ENCODE peak calls at places on chromosomes 2 and 18, in four cellular contexts. One of them, this sample, is unnamed.

GRCh38 chr2:128405981-128406601 is 87.4 kb upstream of the HS6ST1 start:
- DNase-seq in left lung: no peak
- DNase-seq in right lobe of liver: no peak
- DNase-seq in astrocyte: no peak
- DNase-seq in this sample: no peak

GRCh38 chr2:98134138-98134537 is 47.2 kb downstream of the VWA3B start:
- DNase-seq in left lung: peak
- DNase-seq in right lobe of liver: no peak
- DNase-seq in astrocyte: peak
- DNase-seq in this sample: peak

GRCh38 chr2:204228169-204228940 is 291.8 kb downstream of the ICOS start:
- DNase-seq in left lung: no peak
- DNase-seq in right lobe of liver: no peak
- DNase-seq in astrocyte: no peak
- DNase-seq in this sample: no peak

GRCh38 chr2:229688141-229688540 is 26.2 kb downstream of the DNER start:
- DNase-seq in left lung: no peak
- DNase-seq in right lobe of liver: no peak
- DNase-seq in astrocyte: no peak
- DNase-seq in this sample: no peak

GRCh38 chr2:64699712-64700111 is 46.0 kb upstream of the SERTAD2 start:
- DNase-seq in left lung: no peak
- DNase-seq in right lobe of liver: no peak
- DNase-seq in astrocyte: no peak
- DNase-seq in this sample: peak

GRCh38 chr2:96142217-96143113 is 2.8 kb downstream of the DUSP2 start:
- DNase-seq in left lung: no peak
- DNase-seq in right lobe of liver: peak
- DNase-seq in astrocyte: no peak
- DNase-seq in this sample: peak

GRCh38 chr2:137659616-137660015 is 304.7 kb upstream of the HNMT start:
- DNase-seq in left lung: peak
- DNase-seq in right lobe of liver: no peak
- DNase-seq in astrocyte: no peak
- DNase-seq in this sample: no peak

GRCh38 chr2:240919786-240920782 is 13.9 kb downstream of the CROCC2 start:
- DNase-seq in left lung: peak
- DNase-seq in right lobe of liver: peak
- DNase-seq in astrocyte: no peak
- DNase-seq in this sample: peak

GRCh38 chr2:105789745-105790466 is 45.2 kb downstream of the NCK2 start:
- DNase-seq in left lung: no peak
- DNase-seq in right lobe of liver: no peak
- DNase-seq in astrocyte: peak
- DNase-seq in this sample: no peak

GRCh38 chr2:179226203-179226960 is 38.2 kb downstream of the SESTD1 start:
- DNase-seq in left lung: no peak
- DNase-seq in right lobe of liver: peak
- DNase-seq in astrocyte: no peak
- DNase-seq in this sample: no peak

GRCh38 chr2:158778243-158778642 is 16.9 kb upstream of the DAPL1 start:
- DNase-seq in left lung: no peak
- DNase-seq in right lobe of liver: no peak
- DNase-seq in astrocyte: no peak
- DNase-seq in this sample: no peak

GRCh38 chr18:52387246-52387645 is 47.2 kb downstream of the DCC start:
- DNase-seq in left lung: no peak
- DNase-seq in right lobe of liver: no peak
- DNase-seq in astrocyte: no peak
- DNase-seq in this sample: no peak

GRCh38 chr2:240564191-240564570 is 4.0 kb downstream of the DUSP28 start:
- DNase-seq in left lung: no peak
- DNase-seq in right lobe of liver: no peak
- DNase-seq in astrocyte: no peak
- DNase-seq in this sample: no peak

GRCh38 chr18:35158728-35159443 is 81.9 kb upstream of the ZNF397 start:
- DNase-seq in left lung: no peak
- DNase-seq in right lobe of liver: no peak
- DNase-seq in astrocyte: no peak
- DNase-seq in this sample: no peak

GRCh38 chr2:68764781-68765385 is 30.3 kb downstream of the ARHGAP25 start:
- DNase-seq in left lung: no peak
- DNase-seq in right lobe of liver: no peak
- DNase-seq in astrocyte: peak
- DNase-seq in this sample: no peak

GRCh38 chr2:136407113-136407951 is 289.4 kb upstream of the CXCR4 start:
- DNase-seq in left lung: no peak
- DNase-seq in right lobe of liver: no peak
- DNase-seq in astrocyte: no peak
- DNase-seq in this sample: no peak

GRCh38 chr2:111168528-111168929 is 47.8 kb downstream of the BCL2L11 start:
- DNase-seq in left lung: no peak
- DNase-seq in right lobe of liver: no peak
- DNase-seq in astrocyte: peak
- DNase-seq in this sample: no peak

GRCh38 chr2:54589340-54590215 is 133.5 kb downstream of the SPTBN1 start:
- DNase-seq in left lung: no peak
- DNase-seq in right lobe of liver: no peak
- DNase-seq in astrocyte: no peak
- DNase-seq in this sample: no peak

GRCh38 chr2:219560037-219560892 is 11.1 kb downstream of the OBSL1 start:
- DNase-seq in left lung: no peak
- DNase-seq in right lobe of liver: peak
- DNase-seq in astrocyte: no peak
- DNase-seq in this sample: no peak

GRCh38 chr2:42910657-42911405 is 118.4 kb upstream of the HAAO start:
- DNase-seq in left lung: no peak
- DNase-seq in right lobe of liver: no peak
- DNase-seq in astrocyte: no peak
- DNase-seq in this sample: no peak

GRCh38 chr2:127197475-127198385 is 22.4 kb downstream of the CYP27C1 start:
- DNase-seq in left lung: no peak
- DNase-seq in right lobe of liver: peak
- DNase-seq in astrocyte: peak
- DNase-seq in this sample: no peak

GRCh38 chr18:23401400-23402347 is 51.4 kb upstream of the RIOK3 start:
- DNase-seq in left lung: no peak
- DNase-seq in right lobe of liver: peak
- DNase-seq in astrocyte: peak
- DNase-seq in this sample: no peak

GRCh38 chr2:56505885-56506284 is 322.1 kb downstream of the CCDC85A start:
- DNase-seq in left lung: no peak
- DNase-seq in right lobe of liver: no peak
- DNase-seq in astrocyte: no peak
- DNase-seq in this sample: no peak

GRCh38 chr2:80830891-80831290 is 526.3 kb upstream of the LRRTM1 start:
- DNase-seq in left lung: no peak
- DNase-seq in right lobe of liver: no peak
- DNase-seq in astrocyte: no peak
- DNase-seq in this sample: no peak

GRCh38 chr2:12556762-12557161 is 160.0 kb upstream of the TRIB2 start:
- DNase-seq in left lung: no peak
- DNase-seq in right lobe of liver: no peak
- DNase-seq in astrocyte: peak
- DNase-seq in this sample: no peak

GRCh38 chr2:12557688-12558087 is 159.0 kb upstream of the TRIB2 start:
- DNase-seq in left lung: no peak
- DNase-seq in right lobe of liver: no peak
- DNase-seq in astrocyte: no peak
- DNase-seq in this sample: no peak

GRCh38 chr2:12552092-12552491 is 164.6 kb upstream of the TRIB2 start:
- DNase-seq in left lung: no peak
- DNase-seq in right lobe of liver: no peak
- DNase-seq in astrocyte: no peak
- DNase-seq in this sample: no peak

GRCh38 chr2:12554235-12555011 is 162.3 kb upstream of the TRIB2 start:
- DNase-seq in left lung: no peak
- DNase-seq in right lobe of liver: no peak
- DNase-seq in astrocyte: no peak
- DNase-seq in this sample: no peak

GRCh38 chr2:12555012-12555645 is 161.6 kb upstream of the TRIB2 start:
- DNase-seq in left lung: no peak
- DNase-seq in right lobe of liver: no peak
- DNase-seq in astrocyte: peak
- DNase-seq in this sample: no peak
- TF ChIP-seq CTCF in left lung: no peak
- TF ChIP-seq CTCF in right lobe of liver: no peak
- TF ChIP-seq CTCF in astrocyte: no peak
- TF ChIP-seq CTCF in this sample: no peak

GRCh38 chr2:74569686-74570085 is 15.2 kb downstream of the DOK1 start:
- DNase-seq in left lung: no peak
- DNase-seq in right lobe of liver: no peak
- DNase-seq in astrocyte: no peak
- DNase-seq in this sample: no peak

GRCh38 chr2:74575320-74575719 is 20.8 kb downstream of the DOK1 start:
- DNase-seq in left lung: no peak
- DNase-seq in right lobe of liver: no peak
- DNase-seq in astrocyte: no peak
- DNase-seq in this sample: no peak

GRCh38 chr2:74571058-74571457 is 16.5 kb downstream of the DOK1 start:
- DNase-seq in left lung: no peak
- DNase-seq in right lobe of liver: no peak
- DNase-seq in astrocyte: no peak
- DNase-seq in this sample: no peak

GRCh38 chr2:74573747-74574562 is 19.4 kb downstream of the DOK1 start:
- DNase-seq in left lung: no peak
- DNase-seq in right lobe of liver: no peak
- DNase-seq in astrocyte: no peak
- DNase-seq in this sample: no peak

GRCh38 chr2:74572178-74572925 is 17.8 kb downstream of the DOK1 start:
- DNase-seq in left lung: no peak
- DNase-seq in right lobe of liver: no peak
- DNase-seq in astrocyte: no peak
- DNase-seq in this sample: no peak
- TF ChIP-seq CTCF in left lung: no peak
- TF ChIP-seq CTCF in right lobe of liver: no peak
- TF ChIP-seq CTCF in astrocyte: no peak
- TF ChIP-seq CTCF in this sample: no peak

DNA sequence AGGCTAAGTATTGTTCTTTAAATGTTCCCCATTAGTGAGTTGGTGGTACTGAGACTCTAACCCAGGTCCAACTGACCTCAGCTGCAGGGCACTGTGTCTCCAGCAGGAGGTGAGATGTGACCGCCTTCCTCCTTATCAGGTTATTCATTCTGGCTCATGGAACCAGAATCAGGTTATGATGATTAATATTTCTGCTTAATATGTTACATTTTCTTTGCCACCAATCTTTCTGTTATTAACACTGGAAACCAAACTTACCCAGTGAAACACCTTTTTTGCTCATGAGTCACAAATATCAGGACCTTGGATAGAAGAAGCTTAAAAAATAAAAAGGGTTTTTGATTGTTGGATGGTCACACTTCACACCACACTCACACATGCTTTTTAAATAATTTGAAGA is 85.4 kb downstream of the DPP4 start:
- DNase-seq in left lung: no peak
- DNase-seq in right lobe of liver: no peak
- DNase-seq in astrocyte: peak
- DNase-seq in this sample: no peak
- TF ChIP-seq CTCF in left lung: no peak
- TF ChIP-seq CTCF in right lobe of liver: no peak
- TF ChIP-seq CTCF in astrocyte: no peak
- TF ChIP-seq CTCF in this sample: no peak

DNA sequence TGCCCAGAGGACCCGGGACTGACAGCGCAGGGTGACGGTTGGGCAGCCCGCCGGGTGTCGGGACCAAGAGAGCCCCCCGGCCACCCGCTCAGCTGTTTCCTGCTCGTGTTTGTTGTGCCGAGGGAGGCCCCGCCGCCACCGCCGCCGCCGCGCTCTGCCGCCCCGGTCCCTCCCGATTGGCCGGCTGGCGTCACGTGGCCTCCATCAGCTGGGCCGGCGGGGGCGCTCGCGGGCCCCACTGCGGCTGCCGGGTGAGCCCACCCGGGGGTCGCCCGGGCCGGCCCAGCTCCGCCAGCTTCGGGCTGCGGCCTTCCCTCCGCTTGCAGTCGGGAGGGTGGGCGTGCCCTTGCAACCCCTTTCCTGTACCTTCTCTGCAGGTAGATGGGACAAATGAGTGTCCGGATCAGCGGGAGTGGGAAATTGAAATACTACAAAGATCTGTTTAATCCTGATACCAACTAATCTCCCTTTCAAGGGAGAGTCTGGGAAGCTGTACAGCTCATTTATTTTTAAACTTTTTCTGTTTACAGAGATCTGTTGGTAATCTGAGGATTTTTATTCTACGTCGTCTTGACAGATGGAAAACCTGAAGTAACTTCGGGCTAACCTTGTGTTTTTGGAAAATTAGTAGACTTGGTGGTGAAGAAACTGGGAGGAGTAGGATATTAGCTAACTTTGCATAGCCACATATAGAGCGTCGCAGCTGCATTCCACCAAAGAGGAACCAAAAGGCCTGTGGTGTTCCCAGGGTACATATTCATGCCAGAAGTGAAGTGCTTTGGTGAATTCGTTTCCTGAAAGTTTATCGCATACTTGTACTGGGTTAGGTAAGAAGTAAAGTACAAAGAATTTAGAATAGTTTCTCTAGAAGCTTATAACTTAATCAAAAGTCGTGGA is 1.2 kb downstream of the YPEL5 start:
- DNase-seq in left lung: peak
- DNase-seq in right lobe of liver: peak
- DNase-seq in astrocyte: no peak
- DNase-seq in this sample: peak
- TF ChIP-seq CTCF in left lung: peak
- TF ChIP-seq CTCF in right lobe of liver: peak
- TF ChIP-seq CTCF in astrocyte: peak
- TF ChIP-seq CTCF in this sample: no peak

GRCh38 chr2:110114007-110114591 is 1.5 kb downstream of the MALL start:
- DNase-seq in left lung: peak
- DNase-seq in right lobe of liver: no peak
- DNase-seq in astrocyte: no peak
- DNase-seq in this sample: no peak
- TF ChIP-seq CTCF in left lung: no peak
- TF ChIP-seq CTCF in right lobe of liver: no peak
- TF ChIP-seq CTCF in astrocyte: peak
- TF ChIP-seq CTCF in this sample: no peak

GRCh38 chr2:31151501-31151900 is 13.3 kb upstream of the GALNT14 start:
- DNase-seq in left lung: no peak
- DNase-seq in right lobe of liver: no peak
- DNase-seq in astrocyte: no peak
- DNase-seq in this sample: no peak
- TF ChIP-seq CTCF in left lung: no peak
- TF ChIP-seq CTCF in right lobe of liver: no peak
- TF ChIP-seq CTCF in astrocyte: no peak
- TF ChIP-seq CTCF in this sample: no peak